ENCODE peak calls at places on chromosomes 16 and 17, in five cellular contexts. One of them, this sample, is unnamed.

GRCh38 chr16:12535535-12536411 is 267.9 kb downstream of the CPPED1 start:
- DNase-seq in T-helper 2 cell: no peak
- DNase-seq in GM18507: peak; percentile 48
- DNase-seq in hypothalamus: no peak
- DNase-seq in upper lobe of right lung: no peak
- DNase-seq in this sample: no peak

GRCh38 chr16:22623351-22623781 is 112.7 kb downstream of the NPIPB5 start:
- DNase-seq in hypothalamus: no peak
- DNase-seq in T-helper 2 cell: no peak
- DNase-seq in upper lobe of right lung: no peak
- DNase-seq in GM18507: no peak
- DNase-seq in this sample: no peak

GRCh38 chr16:64629622-64630021 is 492.2 kb downstream of the CDH11 start:
- DNase-seq in T-helper 2 cell: no peak
- DNase-seq in GM18507: no peak
- DNase-seq in upper lobe of right lung: no peak
- DNase-seq in hypothalamus: no peak
- DNase-seq in this sample: no peak

GRCh38 chr17:28698253-28698941 is 13.3 kb downstream of the PROCA1 start:
- DNase-seq in GM18507: no peak
- DNase-seq in hypothalamus: no peak
- DNase-seq in T-helper 2 cell: no peak
- DNase-seq in upper lobe of right lung: no peak
- DNase-seq in this sample: peak; percentile 73

GRCh38 chr17:4886830-4887229 is 12.5 kb upstream of the C17orf107 start:
- DNase-seq in hypothalamus: no peak
- DNase-seq in T-helper 2 cell: no peak
- DNase-seq in upper lobe of right lung: no peak
- DNase-seq in GM18507: no peak
- DNase-seq in this sample: peak; percentile 40

GRCh38 chr17:45739786-45740185 is 44.3 kb upstream of the CRHR1 start:
- DNase-seq in upper lobe of right lung: peak; percentile 85
- DNase-seq in T-helper 2 cell: no peak
- DNase-seq in GM18507: no peak
- DNase-seq in hypothalamus: no peak
- DNase-seq in this sample: no peak

GRCh38 chr17:39164675-39165143 is 1.3 kb downstream of the ARL5C start:
- DNase-seq in hypothalamus: peak; percentile 59
- DNase-seq in GM18507: peak; percentile 95
- DNase-seq in T-helper 2 cell: peak; percentile 67
- DNase-seq in upper lobe of right lung: peak; percentile 90
- DNase-seq in this sample: peak; percentile 85

GRCh38 chr17:64004218-64004770 is 6.1 kb downstream of the PRR29 start:
- DNase-seq in upper lobe of right lung: no peak
- DNase-seq in GM18507: no peak
- DNase-seq in hypothalamus: no peak
- DNase-seq in T-helper 2 cell: no peak
- DNase-seq in this sample: no peak

GRCh38 chr16:72612271-72612670 is 435.7 kb downstream of the ZFHX3 start:
- DNase-seq in upper lobe of right lung: no peak
- DNase-seq in GM18507: no peak
- DNase-seq in T-helper 2 cell: no peak
- DNase-seq in hypothalamus: no peak
- DNase-seq in this sample: no peak

GRCh38 chr16:73711441-73712080 is 585.1 kb upstream of the PSMD7 start:
- DNase-seq in GM18507: no peak
- DNase-seq in T-helper 2 cell: no peak
- DNase-seq in hypothalamus: no peak
- DNase-seq in upper lobe of right lung: no peak
- DNase-seq in this sample: no peak

GRCh38 chr16:69613283-69614154 is 47.8 kb downstream of the NFAT5 start:
- DNase-seq in hypothalamus: no peak
- DNase-seq in upper lobe of right lung: no peak
- DNase-seq in GM18507: peak; percentile 18
- DNase-seq in T-helper 2 cell: no peak
- DNase-seq in this sample: no peak

GRCh38 chr17:6279659-6280058 is 155.3 kb downstream of the AIPL1 start:
- DNase-seq in T-helper 2 cell: no peak
- DNase-seq in GM18507: no peak
- DNase-seq in hypothalamus: no peak
- DNase-seq in upper lobe of right lung: no peak
- DNase-seq in this sample: peak; percentile 70

GRCh38 chr16:84618428-84619102 is 687 bp upstream of the COTL1 start:
- DNase-seq in T-helper 2 cell: no peak
- DNase-seq in hypothalamus: no peak
- DNase-seq in GM18507: no peak
- DNase-seq in upper lobe of right lung: no peak
- DNase-seq in this sample: no peak

GRCh38 chr17:65434878-65435277 is 126.6 kb downstream of the AXIN2 start:
- DNase-seq in GM18507: no peak
- DNase-seq in hypothalamus: no peak
- DNase-seq in T-helper 2 cell: no peak
- DNase-seq in upper lobe of right lung: no peak
- DNase-seq in this sample: no peak

GRCh38 chr17:81135503-81136283 is 29.6 kb upstream of the PVALEF start:
- DNase-seq in T-helper 2 cell: no peak
- DNase-seq in hypothalamus: peak; percentile 65
- DNase-seq in GM18507: no peak
- DNase-seq in upper lobe of right lung: no peak
- DNase-seq in this sample: no peak

GRCh38 chr17:28467456-28468025 is 5.9 kb upstream of the SLC13A2 start:
- DNase-seq in upper lobe of right lung: no peak
- DNase-seq in T-helper 2 cell: no peak
- DNase-seq in hypothalamus: no peak
- DNase-seq in GM18507: no peak
- DNase-seq in this sample: no peak

GRCh38 chr16:533391-534088 is 6.0 kb downstream of the CAPN15 start:
- DNase-seq in hypothalamus: no peak
- DNase-seq in T-helper 2 cell: no peak
- DNase-seq in GM18507: no peak
- DNase-seq in upper lobe of right lung: no peak
- DNase-seq in this sample: peak; percentile 86

GRCh38 chr17:61805399-61805798 is 57.9 kb downstream of the BRIP1 start:
- DNase-seq in GM18507: no peak
- DNase-seq in T-helper 2 cell: no peak
- DNase-seq in upper lobe of right lung: no peak
- DNase-seq in hypothalamus: no peak
- DNase-seq in this sample: no peak

GRCh38 chr17:38720941-38721340 is 9.2 kb upstream of the CISD3 start:
- DNase-seq in GM18507: no peak
- DNase-seq in hypothalamus: no peak
- DNase-seq in upper lobe of right lung: no peak
- DNase-seq in T-helper 2 cell: no peak
- DNase-seq in this sample: no peak

GRCh38 chr17:40019140-40019991 is 4.1 kb downstream of the CSF3 start:
- DNase-seq in upper lobe of right lung: no peak
- DNase-seq in T-helper 2 cell: no peak
- DNase-seq in GM18507: no peak
- DNase-seq in hypothalamus: no peak
- DNase-seq in this sample: no peak

GRCh38 chr17:76554131-76554530 is 14.3 kb downstream of the PRCD start:
- DNase-seq in upper lobe of right lung: no peak
- DNase-seq in GM18507: no peak
- DNase-seq in T-helper 2 cell: no peak
- DNase-seq in hypothalamus: peak; percentile 68
- DNase-seq in this sample: no peak

GRCh38 chr16:3187798-3188674 is at the start of gene OR1F1:
- DNase-seq in hypothalamus: no peak
- DNase-seq in GM18507: no peak
- DNase-seq in upper lobe of right lung: no peak
- DNase-seq in T-helper 2 cell: peak; percentile 67
- DNase-seq in this sample: no peak

GRCh38 chr16:46562979-46563378 is 58.2 kb downstream of the SHCBP1 start:
- DNase-seq in T-helper 2 cell: no peak
- DNase-seq in hypothalamus: no peak
- DNase-seq in GM18507: no peak
- DNase-seq in upper lobe of right lung: no peak
- DNase-seq in this sample: no peak

GRCh38 chr17:40810505-40810904 is 10.7 kb upstream of the KRT28 start:
- DNase-seq in T-helper 2 cell: no peak
- DNase-seq in hypothalamus: no peak
- DNase-seq in upper lobe of right lung: no peak
- DNase-seq in GM18507: no peak
- DNase-seq in this sample: no peak

GRCh38 chr17:6638046-6638908 is 2.2 kb downstream of the KIAA0753 start:
- DNase-seq in upper lobe of right lung: no peak
- DNase-seq in hypothalamus: no peak
- DNase-seq in T-helper 2 cell: no peak
- DNase-seq in GM18507: no peak
- DNase-seq in this sample: no peak

GRCh38 chr17:17754719-17755686 is 73.7 kb downstream of the RAI1 start:
- DNase-seq in GM18507: no peak
- DNase-seq in T-helper 2 cell: no peak
- DNase-seq in hypothalamus: no peak
- DNase-seq in upper lobe of right lung: peak; percentile 86
- DNase-seq in this sample: no peak

GRCh38 chr16:69017036-69017783 is 88.2 kb upstream of the HAS3 start:
- DNase-seq in T-helper 2 cell: no peak
- DNase-seq in upper lobe of right lung: no peak
- DNase-seq in GM18507: no peak
- DNase-seq in hypothalamus: no peak
- DNase-seq in this sample: no peak

GRCh38 chr17:83025636-83026280 is 53.7 kb upstream of the METRNL start:
- DNase-seq in T-helper 2 cell: no peak
- DNase-seq in upper lobe of right lung: no peak
- DNase-seq in hypothalamus: no peak
- DNase-seq in GM18507: no peak
- DNase-seq in this sample: no peak

GRCh38 chr17:59803377-59803757 is 89.4 kb downstream of the TUBD1 start:
- DNase-seq in T-helper 2 cell: no peak
- DNase-seq in GM18507: no peak
- DNase-seq in hypothalamus: no peak
- DNase-seq in upper lobe of right lung: no peak
- DNase-seq in this sample: no peak

GRCh38 chr16:1909661-1910231 is 8.5 kb downstream of the HS3ST6 start:
- DNase-seq in upper lobe of right lung: no peak
- DNase-seq in hypothalamus: no peak
- DNase-seq in GM18507: no peak
- DNase-seq in T-helper 2 cell: no peak
- DNase-seq in this sample: peak; percentile 84

GRCh38 chr16:71520550-71520949 is 5.7 kb upstream of the CHST4 start:
- DNase-seq in T-helper 2 cell: no peak
- DNase-seq in GM18507: no peak
- DNase-seq in hypothalamus: no peak
- DNase-seq in upper lobe of right lung: no peak
- DNase-seq in this sample: no peak

GRCh38 chr16:81737885-81738536 is 41.1 kb upstream of the PLCG2 start:
- DNase-seq in GM18507: peak; percentile 69
- DNase-seq in T-helper 2 cell: peak; percentile 68
- DNase-seq in upper lobe of right lung: peak; percentile 83
- DNase-seq in hypothalamus: peak; percentile 61
- DNase-seq in this sample: peak; percentile 94

GRCh38 chr16:30903002-30903401 is 6.6 kb downstream of the CTF1 start:
- DNase-seq in GM18507: no peak
- DNase-seq in hypothalamus: no peak
- DNase-seq in T-helper 2 cell: no peak
- DNase-seq in upper lobe of right lung: no peak
- DNase-seq in this sample: no peak

GRCh38 chr16:66135376-66135775 is 231.1 kb upstream of the CDH5 start:
- DNase-seq in T-helper 2 cell: no peak
- DNase-seq in GM18507: no peak
- DNase-seq in upper lobe of right lung: no peak
- DNase-seq in hypothalamus: no peak
- DNase-seq in this sample: no peak

GRCh38 chr16:49652441-49653175 is 203.3 kb downstream of the ZNF423 start:
- DNase-seq in T-helper 2 cell: no peak
- DNase-seq in upper lobe of right lung: no peak
- DNase-seq in hypothalamus: no peak
- DNase-seq in GM18507: no peak
- DNase-seq in this sample: peak; percentile 21